ENCODE peak calls at places on chromosomes 5 and 9, in four cellular contexts. G is HCT116, J is tibial artery, S is small intestine. L is an unnamed sample.

GRCh38 chr5:76204713-76205112 is 121.5 kb downstream of the SV2C start:
- DNase-seq in G (no peak), J (no peak), S (peak; percentile 29), L (peak; percentile 16)

GRCh38 chr5:87752362-87752761 is 339.6 kb upstream of the CCNH start:
- DNase-seq in G (no peak), J (no peak), S (no peak), L (no peak)

GRCh38 chr5:77957-78804 is 13.8 kb upstream of the PLEKHG4B start:
- DNase-seq in G (peak; percentile 47), J (no peak), S (no peak), L (peak; percentile 40)

GRCh38 chr9:126534431-126535186 is 79.1 kb upstream of the LMX1B start:
- DNase-seq in G (no peak), J (no peak), S (no peak), L (no peak)

GRCh38 chr9:85523202-85523601 is 218.6 kb downstream of the AGTPBP1 start:
- DNase-seq in G (no peak), J (no peak), S (no peak), L (no peak)

GRCh38 chr5:125274938-125275759 is 528.7 kb upstream of the ZNF608 start:
- DNase-seq in G (no peak), J (no peak), S (no peak), L (peak; percentile 40)

GRCh38 chr9:133221177-133221809 is 12.2 kb upstream of the OBP2B start:
- DNase-seq in G (no peak), J (peak; percentile 20), S (no peak), L (no peak)

GRCh38 chr5:17218353-17219005 is 1.0 kb downstream of the BASP1 start:
- DNase-seq in G (no peak), J (peak; percentile 71), S (no peak), L (peak; percentile 66)

DNA sequence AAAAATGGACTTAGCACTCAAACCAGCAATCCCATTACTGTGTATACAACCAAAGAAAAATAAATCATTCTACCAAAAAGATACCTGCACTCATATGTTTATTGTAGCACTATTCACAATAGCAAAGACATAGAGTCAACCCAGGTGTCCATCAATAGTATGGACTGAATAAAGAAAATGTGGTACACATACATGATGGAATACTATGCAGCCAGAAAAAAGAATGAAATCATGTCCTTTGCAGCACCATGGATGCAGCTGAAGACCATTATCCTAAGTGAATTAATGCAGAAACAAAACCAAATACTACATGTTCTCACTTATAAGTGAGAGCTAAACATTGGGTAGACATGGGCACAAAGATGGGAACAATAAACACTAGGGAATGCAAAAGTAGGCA is 236.8 kb upstream of the POU5F2 start:
- DNase-seq in G (no peak), J (no peak), S (no peak), L (no peak)
- H3K9me3 ChIP-seq in G (peaks cover 5% of the 10 kb centered on the region), J (no peaks in the 10 kb centered on the region), S (no peaks in the 10 kb centered on the region), L (peaks cover 26% of the 10 kb centered on the region)

DNA sequence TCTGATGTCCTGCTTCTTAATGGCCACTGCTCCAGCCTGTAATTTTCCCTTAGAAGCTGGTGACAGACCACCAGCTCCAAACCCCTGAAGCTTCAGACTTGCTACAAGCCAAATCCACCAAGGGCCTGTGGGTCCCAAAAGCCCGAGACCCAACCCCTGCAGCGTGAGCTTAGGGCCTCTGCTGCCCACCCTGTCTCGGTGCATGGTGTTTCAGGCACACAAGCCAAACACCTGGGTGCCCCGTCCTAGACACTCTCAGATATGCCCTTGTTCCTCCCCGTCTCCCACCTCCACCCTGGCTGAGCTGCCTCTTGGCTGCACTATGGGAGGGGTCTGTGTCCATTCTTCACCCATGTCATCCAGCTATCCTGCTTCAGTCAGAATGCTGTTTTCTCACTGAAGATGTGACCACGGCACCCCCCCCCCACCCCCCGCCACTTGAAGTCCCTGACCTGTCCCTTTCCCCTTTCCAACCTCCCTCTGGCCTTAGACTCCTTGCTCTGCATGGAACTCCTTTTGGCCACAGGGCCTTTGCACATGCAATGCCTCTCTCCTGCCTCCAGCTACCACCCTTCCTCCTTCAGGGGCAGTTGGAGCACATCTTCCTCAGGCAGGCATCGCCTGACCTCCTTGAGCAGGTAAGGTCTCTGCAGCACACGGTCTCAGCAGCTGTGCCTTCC is 55.8 kb downstream of the ZNF354C start:
- DNase-seq in G (no peak), J (peak; percentile 27), S (no peak), L (no peak)
- H3K9me3 ChIP-seq in G (no peaks in the 10 kb centered on the region), J (peaks cover 14% of the 10 kb centered on the region), S (peaks cover 4% of the 10 kb centered on the region), L (no peaks in the 10 kb centered on the region)

GRCh38 chr5:13581132-13581531 is 363.4 kb downstream of the DNAH5 start:
- DNase-seq in G (no peak), J (no peak), S (peak; percentile 6), L (no peak)
- H3K9me3 ChIP-seq in G (peaks cover 8% of the 10 kb centered on the region), J (no peaks in the 10 kb centered on the region), S (no peaks in the 10 kb centered on the region), L (peaks cover 5% of the 10 kb centered on the region)

GRCh38 chr9:138060881-138061280 is 183.3 kb downstream of the CACNA1B start:
- DNase-seq in G (no peak), J (peak; percentile 21), S (no peak), L (no peak)

GRCh38 chr9:138060365-138060764 is 182.8 kb downstream of the CACNA1B start:
- DNase-seq in G (no peak), J (peak; percentile 33), S (no peak), L (no peak)

GRCh38 chr9:138058181-138058580 is 180.6 kb downstream of the CACNA1B start:
- DNase-seq in G (no peak), J (peak; percentile 59), S (no peak), L (no peak)

GRCh38 chr9:138057726-138058125 is 180.1 kb downstream of the CACNA1B start:
- DNase-seq in G (no peak), J (peak; percentile 31), S (no peak), L (no peak)

GRCh38 chr9:138059196-138059595 is 181.6 kb downstream of the CACNA1B start:
- DNase-seq in G (no peak), J (peak; percentile 53), S (no peak), L (no peak)
- H3K9me3 ChIP-seq in G (no peaks in the 10 kb centered on the region), J (no peaks in the 10 kb centered on the region), S (no peaks in the 10 kb centered on the region), L (no peaks in the 10 kb centered on the region)